ENCODE peak calls at places on chromosome 15, in seven cellular contexts. W is hepatocyte, F is neural progenitor cell, Y is GM23248, C is IMR-90, V is mammary epithelial cell, O is MM.1S. Z is an unnamed sample. For H4K20me1, the result is how much of the 10 kb centered on the place peaks cover.

GRCh38 chr15:39102431-39102830 is 478.4 kb upstream of the THBS1 start:
- DNase-seq in V (no peak), C (no peak), Y (peak), F (no peak), W (no peak), O (no peak), Z (no peak)

GRCh38 chr15:59524331-59524731 is 86.3 kb downstream of the FAM81A start:
- DNase-seq in Y (no peak), W (no peak), C (no peak), F (peak), O (no peak), V (no peak), Z (no peak)

GRCh38 chr15:40591310-40591845 is 2.7 kb upstream of the KNL1 start:
- DNase-seq in V (no peak), Y (no peak), F (peak), C (no peak), O (no peak), W (peak), Z (no peak)

GRCh38 chr15:64092075-64092820 is 1.4 kb downstream of the CIAO2A start:
- DNase-seq in V (no peak), F (no peak), O (peak), W (no peak), C (no peak), Y (no peak), Z (no peak)

GRCh38 chr15:43920815-43921214 is 94.0 kb downstream of the WDR76 start:
- DNase-seq in O (no peak), V (no peak), F (peak), W (no peak), C (peak), Y (no peak), Z (no peak)

GRCh38 chr15:40471105-40471777 is 457 bp downstream of the CHST14 start:
- DNase-seq in C (peak), Y (peak), W (peak), V (no peak), O (no peak), F (peak), Z (peak)

GRCh38 chr15:65355173-65355982 is 22.4 kb downstream of the IGDCC3 start:
- DNase-seq in W (peak), Y (peak), C (no peak), O (no peak), F (peak), V (no peak), Z (peak)

GRCh38 chr15:25862087-25862468 is 1.0 kb downstream of the ATP10A start:
- DNase-seq in O (no peak), W (no peak), C (peak), V (no peak), Y (peak), F (no peak), Z (peak)

GRCh38 chr15:38370079-38370478 is 83.8 kb upstream of the FAM98B start:
- DNase-seq in F (no peak), W (no peak), C (peak), Y (no peak), O (no peak), V (no peak), Z (peak)

GRCh38 chr15:33864360-33865075 is 103.8 kb upstream of the CHRM5 start:
- DNase-seq in W (no peak), C (peak), V (no peak), O (no peak), F (no peak), Y (no peak), Z (no peak)

GRCh38 chr15:90043611-90044010 is 42.5 kb downstream of the ZNF710 start:
- DNase-seq in W (no peak), V (no peak), O (no peak), F (peak), Y (no peak), C (no peak), Z (no peak)

GRCh38 chr15:74173545-74174215 is at the start of gene ISLR:
- DNase-seq in O (no peak), C (peak), Y (peak), V (no peak), W (peak), F (no peak), Z (peak)

GRCh38 chr15:38874464-38874863 is 309.9 kb upstream of the RASGRP1 start:
- DNase-seq in Y (no peak), V (peak), F (no peak), O (no peak), W (peak), C (no peak), Z (no peak)

GRCh38 chr15:84715442-84716035 is 400 bp downstream of the SEC11A start:
- DNase-seq in C (peak), V (peak), Y (peak), W (peak), O (peak), F (peak), Z (peak)

GRCh38 chr15:45146405-45146804 is 16.6 kb downstream of the DUOX1 start:
- DNase-seq in C (no peak), V (no peak), Y (peak), W (no peak), O (no peak), F (no peak), Z (peak)

DNA sequence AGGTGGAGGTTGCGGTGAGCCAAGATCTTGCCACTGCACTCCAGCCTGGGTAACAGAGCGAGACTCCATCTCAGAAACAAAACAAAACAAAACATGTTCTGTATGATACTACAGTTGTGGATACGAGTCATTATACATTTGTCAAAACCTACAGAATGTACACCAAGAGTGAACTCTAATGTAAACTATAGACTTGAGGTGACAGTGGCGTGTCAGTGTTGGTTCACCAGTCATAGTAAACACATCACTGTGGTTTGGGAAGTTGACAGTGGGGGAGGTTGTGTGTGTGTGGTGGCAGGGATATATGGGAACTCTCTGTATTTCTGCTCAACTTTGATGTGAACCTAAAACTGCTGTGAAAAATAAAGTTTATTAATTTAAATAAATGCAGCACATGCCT is 33.0 kb upstream of the GNB5 start:
- DNase-seq in O (no peak), C (peak), F (no peak), V (no peak), W (no peak), Y (no peak), Z (no peak)
- H3K4me2 ChIP-seq in O (no peak), C (no peak), F (no peak), V (no peak), W (no peak), Y (no peak), Z (no peak)

DNA sequence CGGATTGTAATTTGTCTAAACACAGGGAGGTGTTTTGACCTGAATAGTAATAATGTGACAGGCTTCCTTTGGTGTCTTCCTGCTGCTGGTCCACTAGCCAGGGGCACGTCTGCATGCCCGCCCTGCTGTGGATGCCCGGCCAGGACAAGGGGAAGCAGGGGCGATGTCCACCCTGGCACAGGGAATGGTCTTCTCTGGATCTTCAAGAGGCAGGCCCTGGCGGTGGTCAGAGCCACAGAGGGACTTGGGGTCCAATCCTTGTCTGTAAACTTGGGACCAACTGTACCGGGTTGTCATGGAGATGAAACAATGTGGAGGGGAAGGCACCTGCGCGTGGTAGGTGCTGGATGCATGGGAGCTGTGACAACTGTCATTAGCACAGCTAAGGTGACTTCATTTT is 134.1 kb downstream of the RPLP1 start:
- DNase-seq in C (no peak), O (no peak), V (no peak), Y (no peak), F (no peak), W (no peak), Z (no peak)
- H4K20me1 ChIP-seq in C (under half), O (under half), V (under half), Y (under half), F (under half), W (under half), Z (under half)

GRCh38 chr15:81848701-81849100 is 197.1 kb downstream of the MEX3B start:
- DNase-seq in C (no peak), O (no peak), W (no peak), V (no peak), F (no peak), Y (no peak), Z (no peak)

GRCh38 chr15:81856627-81857026 is 189.2 kb downstream of the MEX3B start:
- DNase-seq in Y (no peak), O (no peak), W (no peak), C (no peak), F (no peak), V (no peak), Z (no peak)

GRCh38 chr15:81852826-81853225 is 193.0 kb downstream of the MEX3B start:
- DNase-seq in O (no peak), F (no peak), C (peak), W (no peak), V (no peak), Y (peak), Z (no peak)

GRCh38 chr15:81853349-81853748 is 192.5 kb downstream of the MEX3B start:
- DNase-seq in Y (no peak), C (no peak), F (no peak), O (no peak), V (no peak), W (no peak), Z (no peak)

GRCh38 chr15:81851307-81851706 is 194.5 kb downstream of the MEX3B start:
- DNase-seq in C (no peak), Y (no peak), O (no peak), F (no peak), W (no peak), V (no peak), Z (peak)
- H3K4me2 ChIP-seq in C (no peak), Y (no peak), O (no peak), F (no peak), W (no peak), V (no peak), Z (no peak)

GRCh38 chr15:29222129-29222853 is 47.3 kb downstream of the NSMCE3 start:
- DNase-seq in C (no peak), Y (no peak), V (no peak), O (no peak), W (no peak), F (no peak), Z (peak)

GRCh38 chr15:29220852-29221251 is 48.8 kb downstream of the NSMCE3 start:
- DNase-seq in W (no peak), C (no peak), V (no peak), F (no peak), Y (no peak), O (no peak), Z (no peak)

GRCh38 chr15:29216955-29217354 is 52.7 kb downstream of the NSMCE3 start:
- DNase-seq in C (no peak), V (no peak), Y (no peak), W (no peak), O (no peak), F (no peak), Z (no peak)
- H4K20me1 ChIP-seq in C (under half), V (under half), Y (under half), W (under half), O (under half), F (under half), Z (under half)

GRCh38 chr15:100349321-100349695 is 7.5 kb upstream of the ADAMTS17 start:
- DNase-seq in O (no peak), F (no peak), V (no peak), C (no peak), Y (no peak), W (no peak), Z (no peak)
- H3K4me2 ChIP-seq in O (peak), F (peak), V (peak), C (no peak), Y (no peak), W (peak), Z (peak)

DNA sequence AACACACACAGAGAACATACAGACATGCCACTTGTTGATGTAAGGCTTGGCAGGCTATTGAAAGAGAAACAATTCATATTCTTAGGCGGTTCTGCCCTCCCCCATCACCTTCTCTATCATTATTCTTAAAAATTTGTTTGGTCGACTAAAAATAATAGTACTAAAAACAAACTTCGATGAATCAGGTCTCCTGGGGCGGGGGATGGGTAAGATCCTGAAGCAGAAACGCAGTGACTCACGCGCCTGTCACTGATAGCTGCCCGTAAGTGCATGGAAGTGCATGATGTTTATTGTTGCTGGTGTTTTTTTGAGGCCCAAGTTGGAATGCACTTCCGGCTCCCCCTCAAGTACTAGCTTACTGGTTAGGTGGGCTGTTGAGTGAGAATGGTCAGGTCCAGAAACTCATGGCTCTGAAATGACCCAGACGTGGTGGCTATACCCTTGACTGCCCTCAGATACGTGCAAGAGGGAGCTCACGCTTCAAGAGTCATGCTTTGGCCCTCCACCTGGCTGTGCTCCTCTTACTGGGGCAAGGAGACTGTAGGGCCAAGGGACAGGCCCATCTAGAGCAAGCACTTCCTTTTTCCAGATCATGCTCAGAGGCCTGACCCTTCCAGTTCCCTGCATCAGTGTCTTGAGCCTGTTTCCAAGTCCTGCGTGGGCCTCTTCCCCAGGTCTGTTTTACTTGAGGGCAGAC is 10.9 kb downstream of the SMAD3 start:
- DNase-seq in W (no peak), O (no peak), Y (peak), C (peak), F (no peak), V (peak), Z (peak)
- H4K20me1 ChIP-seq in W (half or more), O (under half), Y (under half), C (half or more), F (under half), V (under half), Z (half or more)

GRCh38 chr15:68592054-68592453 is 13.3 kb downstream of the CORO2B start:
- DNase-seq in V (no peak), Y (no peak), C (peak), F (no peak), O (no peak), W (no peak), Z (peak)

GRCh38 chr15:68593826-68594532 is 15.2 kb downstream of the CORO2B start:
- DNase-seq in O (no peak), C (no peak), W (no peak), V (no peak), Y (no peak), F (no peak), Z (no peak)

GRCh38 chr15:68590721-68591389 is 12.1 kb downstream of the CORO2B start:
- DNase-seq in F (no peak), V (no peak), W (no peak), C (no peak), Y (peak), O (no peak), Z (no peak)

GRCh38 chr15:68593341-68593740 is 14.5 kb downstream of the CORO2B start:
- DNase-seq in V (no peak), C (no peak), O (no peak), W (no peak), Y (no peak), F (no peak), Z (no peak)

DNA sequence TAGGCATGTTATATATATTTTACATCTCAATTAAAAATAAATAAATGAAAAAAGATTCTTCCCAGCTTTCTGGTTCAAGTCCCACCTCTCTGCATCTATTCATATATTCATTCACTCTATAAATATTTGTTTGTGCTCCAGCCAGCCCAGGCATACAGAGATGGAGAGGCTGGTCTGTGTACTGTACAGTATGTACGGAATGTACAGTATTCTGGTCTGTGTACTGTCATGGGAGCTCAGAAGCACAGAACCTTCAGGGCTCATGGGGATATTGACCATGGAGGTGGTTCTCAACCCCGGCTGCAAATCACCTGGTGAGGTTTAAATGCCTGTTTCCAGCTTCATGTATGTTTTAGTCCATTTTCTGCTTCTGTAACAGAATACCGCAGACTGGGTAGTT is 13.8 kb downstream of the CORO2B start:
- DNase-seq in O (no peak), V (no peak), W (no peak), F (no peak), C (no peak), Y (no peak), Z (no peak)
- H3K4me2 ChIP-seq in O (no peak), V (no peak), W (no peak), F (no peak), C (no peak), Y (no peak), Z (no peak)

DNA sequence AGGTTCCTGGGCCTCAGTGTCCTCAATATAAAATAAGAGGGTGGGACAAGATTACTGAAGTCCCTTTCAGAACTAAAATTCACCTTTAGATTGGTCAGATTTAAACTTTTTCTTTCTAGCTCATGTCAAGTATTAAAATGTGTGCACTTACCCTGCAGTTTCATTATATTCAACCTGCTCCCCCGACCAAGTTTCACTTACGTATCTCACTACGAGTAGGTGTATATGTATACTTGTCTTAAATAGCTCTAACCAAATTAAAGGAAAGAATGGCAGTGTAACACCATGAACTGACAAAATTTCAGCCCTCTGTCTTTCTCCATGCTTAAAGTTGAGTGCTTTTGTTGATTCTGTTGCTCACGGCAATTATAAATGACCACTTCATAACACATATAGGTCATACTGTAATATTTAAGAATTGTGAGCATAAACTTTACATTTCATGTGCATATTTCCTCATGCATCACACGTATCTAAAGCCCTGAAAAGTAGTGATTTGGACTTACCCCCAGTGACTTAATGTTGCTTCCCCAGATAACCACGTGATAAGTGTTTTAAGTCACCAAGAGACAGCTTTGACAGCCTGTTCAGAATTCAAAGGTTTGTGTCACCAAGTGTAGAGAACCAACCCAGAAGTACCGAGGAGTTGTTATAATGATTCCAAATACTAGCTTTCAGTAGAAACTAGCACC is 70.0 kb downstream of the PGPEP1L start:
- DNase-seq in V (no peak), F (no peak), Y (no peak), O (no peak), W (no peak), C (no peak), Z (no peak)
- H4K20me1 ChIP-seq in V (under half), F (under half), Y (under half), O (under half), W (under half), C (under half), Z (under half)